ENCODE peak calls at places on chromosomes 6 and 20, in six cellular contexts. R is neuronal stem cell, Q is IMR-90, P is H1, M is mesenchymal stem cell, T is mesendoderm. J is an unnamed sample.

GRCh38 chr20:19688031-19688806 is 69.8 kb upstream of the RIN2 start:
- DNase-seq in R (no peak), Q (peak), P (peak), M (peak), T (peak), J (peak)

GRCh38 chr20:49347156-49347555 is 69.3 kb upstream of the ZNFX1 start:
- DNase-seq in R (no peak), Q (no peak), P (no peak), M (no peak), T (no peak), J (peak)

GRCh38 chr20:4947817-4948559 is 53.3 kb downstream of the SLC23A2 start:
- DNase-seq in R (no peak), Q (no peak), P (no peak), M (no peak), T (no peak), J (no peak)

GRCh38 chr6:34514112-34514511 is 42.0 kb downstream of the SPDEF start:
- DNase-seq in R (no peak), Q (no peak), P (no peak), M (no peak), T (no peak), J (no peak)

GRCh38 chr6:41283597-41283996 is 2.9 kb downstream of the TREM1 start:
- DNase-seq in R (no peak), Q (no peak), P (no peak), M (no peak), T (no peak), J (no peak)

GRCh38 chr6:31948753-31949413 is 3.0 kb downstream of the CFB start:
- DNase-seq in R (no peak), Q (peak), P (no peak), M (no peak), T (no peak), J (peak)

GRCh38 chr6:157715766-157716171 is 107.3 kb upstream of the SNX9 start:
- DNase-seq in R (no peak), Q (peak), P (no peak), M (peak), T (no peak), J (peak)

GRCh38 chr20:63597651-63598478 is 23.8 kb upstream of the HELZ2 start:
- DNase-seq in R (no peak), Q (no peak), P (no peak), M (no peak), T (no peak), J (peak)

GRCh38 chr6:38631186-38631783 is 8.4 kb downstream of the BTBD9 start:
- DNase-seq in R (no peak), Q (no peak), P (no peak), M (no peak), T (no peak), J (no peak)

GRCh38 chr20:45798935-45799642 is 7.3 kb downstream of the DNTTIP1 start:
- DNase-seq in R (peak), Q (peak), P (peak), M (peak), T (peak), J (peak)

GRCh38 chr6:118735320-118735719 is 83.9 kb upstream of the CEP85L start:
- DNase-seq in R (no peak), Q (no peak), P (no peak), M (no peak), T (peak), J (no peak)

GRCh38 chr6:159455700-159456274 is 237.3 kb downstream of the SOD2 start:
- DNase-seq in R (no peak), Q (no peak), P (no peak), M (no peak), T (no peak), J (no peak)

GRCh38 chr6:3297909-3298308 is 39.2 kb downstream of the PSMG4 start:
- DNase-seq in R (no peak), Q (no peak), P (no peak), M (no peak), T (peak), J (no peak)

GRCh38 chr20:44460795-44461141 is 14.9 kb upstream of the TTPAL start:
- DNase-seq in R (no peak), Q (peak), P (no peak), M (peak), T (peak), J (no peak)

GRCh38 chr6:94769197-94769596 is 808.1 kb upstream of the MANEA start:
- DNase-seq in R (peak), Q (no peak), P (peak), M (no peak), T (peak), J (no peak)

GRCh38 chr6:157266274-157267101 is 56.8 kb downstream of the TMEM242 start:
- DNase-seq in R (no peak), Q (no peak), P (no peak), M (no peak), T (no peak), J (no peak)

GRCh38 chr20:40497781-40498691 is 191.0 kb downstream of the MAFB start:
- DNase-seq in R (no peak), Q (no peak), P (no peak), M (peak), T (no peak), J (no peak)

GRCh38 chr20:32522775-32523612 is 62.1 kb downstream of the NOL4L start:
- DNase-seq in R (no peak), Q (peak), P (no peak), M (no peak), T (no peak), J (no peak)

GRCh38 chr6:160365117-160365516 is 16.9 kb downstream of the SLC22A3 start:
- DNase-seq in R (no peak), Q (no peak), P (no peak), M (no peak), T (no peak), J (no peak)

GRCh38 chr6:15113587-15113986 is 132.3 kb upstream of the JARID2 start:
- DNase-seq in R (no peak), Q (no peak), P (no peak), M (no peak), T (no peak), J (no peak)

GRCh38 chr20:23021941-23022340 is 13.2 kb upstream of the SSTR4 start:
- DNase-seq in R (no peak), Q (peak), P (no peak), M (peak), T (no peak), J (no peak)

GRCh38 chr6:167717455-167717854 is 109.3 kb upstream of the AFDN start:
- DNase-seq in R (no peak), Q (no peak), P (no peak), M (no peak), T (no peak), J (no peak)

GRCh38 chr6:22582806-22583205 is 13.4 kb downstream of the HDGFL1 start:
- DNase-seq in R (no peak), Q (peak), P (no peak), M (peak), T (no peak), J (no peak)

GRCh38 chr6:107819217-107819616 is 4.9 kb downstream of the SCML4 start:
- DNase-seq in R (no peak), Q (no peak), P (no peak), M (no peak), T (no peak), J (no peak)

GRCh38 chr6:117781550-117781949 is 106.3 kb downstream of the NUS1 start:
- DNase-seq in R (no peak), Q (no peak), P (no peak), M (no peak), T (no peak), J (no peak)

GRCh38 chr20:62010551-62011402 is 54.9 kb downstream of the TAF4 start:
- DNase-seq in R (peak), Q (peak), P (peak), M (peak), T (peak), J (peak)

GRCh38 chr6:18323935-18324707 is 59.8 kb upstream of the DEK start:
- DNase-seq in R (peak), Q (peak), P (no peak), M (peak), T (peak), J (peak)

DNA sequence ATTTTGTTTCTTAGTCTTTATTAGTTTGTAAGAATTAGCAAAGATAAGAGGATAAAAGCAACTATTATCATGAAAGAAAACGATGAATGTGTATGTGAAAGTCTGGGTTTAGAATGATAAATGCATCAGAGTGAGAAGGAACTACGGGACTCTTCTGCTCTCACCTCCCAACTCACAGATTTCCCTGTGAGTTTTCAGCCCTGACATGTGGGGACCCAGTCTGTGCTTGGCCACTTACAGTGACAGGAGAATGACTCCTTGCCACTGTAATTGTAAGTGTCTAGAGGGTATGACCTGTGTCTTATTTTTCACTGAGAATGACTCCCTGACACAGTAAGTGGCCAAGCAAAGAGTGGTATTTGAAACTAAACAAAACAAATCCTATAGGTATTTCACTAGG is 2.5 kb downstream of the HLA-DPA1 start:
- DNase-seq in R (no peak), Q (no peak), P (no peak), M (no peak), T (no peak), J (no peak)
- H3K4me3 ChIP-seq in R (no peak), Q (no peak), P (no peak), M (no peak), T (no peak), J (no peak)

GRCh38 chr20:53502820-53503219 is 90.8 kb downstream of the ZNF217 start:
- DNase-seq in R (no peak), Q (no peak), P (no peak), M (no peak), T (no peak), J (no peak)

GRCh38 chr20:53500651-53501050 is 93.0 kb downstream of the ZNF217 start:
- DNase-seq in R (no peak), Q (no peak), P (no peak), M (no peak), T (no peak), J (no peak)

GRCh38 chr20:53503517-53503919 is 90.1 kb downstream of the ZNF217 start:
- DNase-seq in R (no peak), Q (no peak), P (no peak), M (no peak), T (no peak), J (no peak)
- H4K8ac ChIP-seq in R (no peak), Q (no peak), P (no peak), M (no peak), T (no peak), J (no peak)

DNA sequence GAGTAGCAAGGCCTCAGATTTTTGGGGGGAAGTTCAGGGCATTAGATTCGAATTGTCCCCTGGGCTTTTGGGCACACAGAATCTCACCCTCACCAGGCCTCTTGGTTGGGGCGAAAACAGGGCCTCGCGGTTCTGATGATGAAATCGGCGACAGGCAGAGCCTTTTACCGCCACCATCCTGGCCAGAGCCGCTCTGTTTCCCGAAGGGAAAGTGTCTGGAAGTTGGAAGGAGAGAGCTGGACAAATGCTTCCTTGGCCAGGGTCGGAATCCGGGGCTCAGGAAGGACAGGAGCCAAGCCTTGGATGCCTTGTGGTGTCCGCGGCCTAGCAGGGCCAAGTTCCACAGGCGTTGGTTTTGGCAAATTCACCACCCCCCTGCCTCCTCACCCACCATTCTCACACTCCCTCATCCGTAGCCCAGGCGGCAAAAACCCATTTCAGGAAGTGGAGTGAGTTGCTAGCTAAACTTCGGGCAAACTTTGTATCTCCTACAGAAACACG is 3.5 kb upstream of the TFAP2A start:
- DNase-seq in R (no peak), Q (no peak), P (no peak), M (no peak), T (no peak), J (no peak)
- H3K4me3 ChIP-seq in R (no peak), Q (no peak), P (peak), M (no peak), T (peak), J (peak)

DNA sequence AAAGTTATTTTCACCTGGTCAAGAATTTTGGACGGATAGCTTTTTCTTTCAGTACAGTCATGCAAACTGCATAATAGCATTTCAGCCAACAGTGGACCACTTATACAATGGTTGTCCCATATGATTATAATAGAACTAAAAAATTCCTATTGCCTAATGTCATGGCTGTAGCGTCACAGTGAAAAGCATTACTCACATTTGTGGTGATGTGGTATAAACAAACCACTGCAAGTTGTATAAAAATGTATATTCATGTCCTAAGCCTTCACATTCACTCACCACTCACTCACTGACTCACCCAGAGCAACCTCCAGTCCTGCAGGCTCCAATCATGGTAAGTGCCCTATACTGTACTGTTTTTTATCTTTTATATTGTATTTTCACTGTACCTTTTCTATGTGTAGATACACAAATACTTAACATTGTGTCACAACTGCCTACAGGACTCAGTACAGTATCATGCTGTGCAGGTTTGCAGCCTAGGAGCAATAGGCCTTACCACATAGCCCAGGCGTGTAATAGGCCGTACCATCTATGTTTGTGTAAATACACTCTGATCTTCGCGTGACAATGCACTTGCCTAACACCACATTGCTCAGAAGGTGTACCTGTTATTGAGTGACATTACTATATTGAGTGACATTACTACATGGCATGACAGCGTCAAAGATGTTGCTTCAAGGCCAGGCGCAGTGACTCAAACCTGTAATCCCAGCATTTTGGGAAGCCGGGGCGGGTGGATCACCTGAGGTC is 17.9 kb downstream of the ABHD12 start:
- DNase-seq in R (no peak), Q (peak), P (no peak), M (peak), T (no peak), J (peak)
- H4K8ac ChIP-seq in R (no peak), Q (peak), P (no peak), M (no peak), T (no peak), J (no peak)

DNA sequence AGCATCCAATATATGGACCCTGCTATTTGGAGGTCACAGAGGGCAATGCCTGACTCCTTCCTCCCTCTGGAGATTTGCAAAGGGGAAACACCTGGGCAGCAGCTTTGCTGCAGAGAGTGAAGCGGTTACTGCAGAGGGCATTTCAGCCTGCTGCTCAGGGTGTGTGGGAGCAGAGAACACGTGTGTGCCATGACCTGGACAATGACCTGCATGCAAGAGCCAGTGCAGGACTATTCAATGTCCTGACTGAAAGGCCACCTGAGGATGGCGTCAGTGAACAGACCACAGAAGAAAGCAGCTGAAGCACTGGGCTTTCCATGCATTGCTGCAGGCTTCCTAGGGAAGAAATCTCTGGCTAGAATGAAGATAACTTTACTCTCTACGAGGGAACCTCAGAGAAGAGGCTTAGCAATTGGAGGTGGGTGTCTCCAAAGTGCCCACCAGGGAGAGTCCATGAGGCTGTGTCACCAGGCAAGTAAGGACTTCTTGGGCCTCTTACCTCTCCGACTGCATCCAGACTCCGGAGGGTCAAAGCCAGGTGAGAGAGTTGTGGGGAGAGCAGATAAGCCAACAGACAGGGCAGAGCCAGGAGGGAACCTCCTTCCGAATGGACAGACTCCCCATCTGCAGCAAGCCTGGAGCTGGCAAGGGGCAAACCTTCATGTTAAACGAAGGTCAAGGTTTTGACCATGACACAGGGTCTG is 52.9 kb upstream of the PMEPA1 start:
- DNase-seq in R (no peak), Q (no peak), P (no peak), M (no peak), T (no peak), J (no peak)
- H3K4me3 ChIP-seq in R (no peak), Q (no peak), P (no peak), M (no peak), T (no peak), J (no peak)

GRCh38 chr6:43516697-43517502 is at the start of the genes POLR1C and YIPF3:
- DNase-seq in R (peak), Q (peak), P (peak), M (peak), T (peak), J (peak)
- H4K8ac ChIP-seq in R (no peak), Q (peak), P (peak), M (peak), T (peak), J (peak)